ENCODE peak calls at places on chromosomes 13 and 19, in nine cellular contexts. I is CD8-positive, alpha-beta T cell; X is A549; V is psoas muscle; H is choroid plexus epithelial cell; Q is adrenal gland; B is pancreas; N is AG10803; J is RWPE1. Z is an unnamed sample.

GRCh38 chr13:94708971-94709614 is 3.3 kb downstream of the SOX21 start:
- DNase-seq in H (no peak), Q (no peak), V (no peak), X (no peak), I (no peak), B (no peak), N (no peak), J (no peak), Z (no peak)

GRCh38 chr19:2811735-2812413 is 7.8 kb upstream of the ZNF554 start:
- DNase-seq in V (no peak), Q (no peak), B (no peak), I (no peak), H (no peak), N (no peak), J (no peak), X (no peak), Z (peak; percentile 82)

GRCh38 chr19:34692541-34692940 is 15.1 kb downstream of the ZNF302 start:
- DNase-seq in N (no peak), H (no peak), I (no peak), X (no peak), V (no peak), Q (no peak), J (no peak), B (no peak), Z (no peak)

GRCh38 chr19:17525141-17525540 is 13.7 kb downstream of the PGLS start:
- DNase-seq in J (no peak), X (no peak), B (no peak), N (no peak), I (no peak), H (no peak), Q (no peak), V (no peak), Z (no peak)

GRCh38 chr13:73341748-73342147 is 282.9 kb downstream of the KLF5 start:
- DNase-seq in J (peak; percentile 79), H (peak; percentile 48), B (no peak), I (no peak), V (no peak), Q (no peak), N (peak; percentile 73), X (no peak), Z (no peak)

GRCh38 chr19:13163609-13164364 is 13.6 kb downstream of the IER2 start:
- DNase-seq in I (peak; percentile 30), B (peak; percentile 92), Q (peak; percentile 85), H (peak; percentile 68), J (peak; percentile 68), V (peak; percentile 78), X (no peak), N (peak; percentile 91), Z (peak; percentile 94)

GRCh38 chr13:98327326-98328314 is 150.6 kb upstream of the RNF113B start:
- DNase-seq in Q (no peak), H (peak; percentile 85), N (peak; percentile 80), I (no peak), B (no peak), J (no peak), X (no peak), V (no peak), Z (no peak)

GRCh38 chr13:44549461-44549860 is 26.7 kb downstream of the TSC22D1 start:
- DNase-seq in H (no peak), X (no peak), Q (no peak), N (no peak), I (no peak), J (no peak), V (no peak), B (no peak), Z (no peak)

GRCh38 chr19:19268453-19269385 is 4.4 kb downstream of the TM6SF2 start:
- DNase-seq in H (no peak), V (no peak), N (no peak), X (no peak), Q (no peak), B (no peak), I (no peak), J (no peak), Z (no peak)

GRCh38 chr13:114124921-114125320 is 7.5 kb downstream of the RASA3 start:
- DNase-seq in J (no peak), X (no peak), Q (no peak), H (peak; percentile 76), N (peak; percentile 78), V (peak; percentile 25), I (peak; percentile 69), B (no peak), Z (no peak)

GRCh38 chr19:32373614-32374295 is 28.3 kb downstream of the ZNF507 start:
- DNase-seq in X (peak; percentile 96), I (no peak), H (peak; percentile 99), Q (peak; percentile 88), V (no peak), J (peak; percentile 84), B (no peak), N (peak; percentile 96), Z (no peak)

GRCh38 chr13:49643003-49643651 is 14.8 kb downstream of the ARL11 start:
- DNase-seq in B (no peak), X (no peak), I (no peak), Q (no peak), N (no peak), J (no peak), V (no peak), H (no peak), Z (no peak)

GRCh38 chr13:76783798-76784197 is 102.4 kb downstream of the KCTD12 start:
- DNase-seq in Q (no peak), N (no peak), H (no peak), B (no peak), X (no peak), I (no peak), J (no peak), V (no peak), Z (no peak)

GRCh38 chr19:39057615-39058014 is 25.3 kb upstream of the FBXO27 start:
- DNase-seq in J (no peak), V (no peak), N (no peak), I (no peak), X (no peak), H (peak; percentile 10), B (no peak), Q (no peak), Z (no peak)

DNA sequence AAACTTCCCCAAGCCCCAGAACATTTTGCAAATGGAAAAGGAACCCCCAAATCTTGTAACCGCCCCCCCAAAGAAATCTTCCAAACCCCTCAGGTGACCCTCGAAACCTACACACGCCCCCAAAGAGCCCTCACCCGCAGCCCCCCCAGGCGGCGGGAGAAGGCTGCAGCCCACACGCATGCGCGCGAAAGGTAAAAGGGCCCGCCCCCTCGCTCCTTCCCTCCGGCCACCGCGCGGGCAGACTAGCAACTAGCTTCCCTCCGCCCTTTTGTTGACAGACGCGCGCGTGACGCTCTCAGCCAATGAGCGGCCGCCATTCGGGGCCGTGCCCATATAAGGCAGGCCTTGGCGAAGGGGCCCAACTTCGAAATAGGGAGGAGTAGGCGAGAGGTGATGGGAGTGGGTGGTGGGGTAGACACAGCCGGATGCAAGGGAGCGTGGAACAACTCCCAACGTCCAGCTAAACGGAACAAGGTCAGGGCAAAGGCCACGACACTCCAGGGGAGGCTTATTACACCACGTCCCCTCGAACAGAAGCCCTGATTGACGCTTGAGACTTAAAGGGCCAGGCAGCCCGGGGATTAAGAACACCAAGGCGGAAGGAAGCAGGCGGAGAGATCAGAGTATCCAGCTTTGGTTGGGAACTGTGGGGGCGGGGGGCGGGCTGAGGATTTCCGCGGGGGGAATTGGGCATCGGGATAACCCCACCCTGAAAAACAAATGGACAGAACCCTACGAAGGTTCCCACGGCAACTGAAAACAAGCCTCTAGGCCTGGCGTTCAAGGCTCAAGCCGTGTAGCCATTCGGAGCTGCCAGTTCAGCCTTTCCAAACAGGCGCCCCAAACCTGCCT is 13.3 kb downstream of the FBXO46 start:
- DNase-seq in Q (peak; percentile 99), V (peak; percentile 100), I (peak; percentile 97), B (peak; percentile 99), H (peak; percentile 100), X (peak; percentile 99), J (peak; percentile 98), N (peak; percentile 99), Z (peak; percentile 99)
- TF ChIP-seq CTCF in Q (no peak), V (no peak), I (no peak), B (no peak), H (peak; percentile 36), X (no peak), J (no peak), N (peak; percentile 13), Z (no peak)

GRCh38 chr13:112333756-112334543 is 42.2 kb upstream of the SPACA7 start:
- DNase-seq in Q (no peak), I (no peak), J (peak; percentile 79), V (no peak), N (no peak), H (no peak), X (peak; percentile 28), B (no peak), Z (no peak)

GRCh38 chr13:112330479-112331407 is 45.4 kb upstream of the SPACA7 start:
- DNase-seq in V (no peak), B (peak; percentile 69), X (no peak), H (no peak), N (no peak), I (no peak), J (no peak), Q (no peak), Z (no peak)

GRCh38 chr13:112332727-112333126 is 43.4 kb upstream of the SPACA7 start:
- DNase-seq in B (no peak), X (no peak), V (no peak), H (no peak), I (no peak), J (no peak), N (no peak), Q (no peak), Z (no peak)

GRCh38 chr13:112331675-112332074 is 44.5 kb upstream of the SPACA7 start:
- DNase-seq in J (no peak), H (no peak), X (no peak), I (no peak), Q (no peak), V (no peak), B (no peak), N (no peak), Z (no peak)

GRCh38 chr13:112335135-112335534 is 41.0 kb upstream of the SPACA7 start:
- DNase-seq in J (no peak), H (no peak), I (no peak), X (no peak), B (no peak), V (no peak), N (no peak), Q (no peak), Z (no peak)
- TF ChIP-seq CTCF in J (no peak), H (no peak), I (no peak), X (no peak), B (no peak), V (no peak), N (no peak), Q (no peak), Z (no peak)

GRCh38 chr19:4430760-4431159 is 26.8 kb downstream of the UBXN6 start:
- DNase-seq in I (no peak), Q (no peak), J (no peak), N (no peak), V (no peak), X (no peak), B (no peak), H (no peak), Z (no peak)
- TF ChIP-seq CTCF in I (no peak), Q (no peak), J (no peak), N (no peak), V (no peak), X (no peak), B (no peak), H (no peak), Z (no peak)

DNA sequence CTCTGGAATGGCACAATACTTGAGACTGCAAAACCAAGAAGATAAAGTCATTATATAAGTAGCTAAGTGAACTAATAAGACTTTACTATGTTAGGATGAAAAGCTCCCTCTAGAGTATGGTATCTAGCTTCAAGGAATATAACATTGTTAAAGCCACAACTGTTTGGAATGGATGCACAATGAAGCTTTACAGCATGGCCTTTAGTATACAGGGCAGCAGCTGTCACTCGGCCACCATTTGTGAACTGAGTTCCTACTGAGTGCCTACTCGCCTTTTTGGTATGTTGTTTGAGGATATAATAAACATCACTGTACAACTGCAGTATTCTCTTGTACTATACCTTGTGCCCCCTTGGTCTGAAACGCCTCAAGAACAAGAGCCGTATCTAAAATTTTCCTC is 6.8 kb downstream of the ALG5 start:
- DNase-seq in B (no peak), V (no peak), J (no peak), I (no peak), Q (no peak), N (no peak), H (peak; percentile 12), X (no peak), Z (no peak)
- TF ChIP-seq CTCF in B (no peak), V (no peak), J (no peak), I (no peak), Q (no peak), N (no peak), H (no peak), X (no peak), Z (no peak)